ENCODE peak calls at places on chromosome 10, in eight cellular contexts. B, V, Z, P, T, A, R and H are unnamed samples.

GRCh38 chr10:49281461-49281860 is 17.5 kb upstream of the C10orf71 start:
- DNase-seq in A (no peak), P (no peak), Z (no peak), T (no peak), B (no peak), R (no peak), V (no peak), H (no peak)

GRCh38 chr10:103599907-103600306 is 106.4 kb downstream of the NEURL1 start:
- DNase-seq in A (no peak), P (no peak), R (no peak), T (no peak), V (no peak), Z (no peak), B (no peak), H (no peak)

GRCh38 chr10:132113766-132114365 is 48.1 kb downstream of the JAKMIP3 start:
- DNase-seq in V (no peak), A (no peak), R (no peak), B (no peak), Z (no peak), T (peak; percentile 28), P (no peak), H (peak; percentile 25)

GRCh38 chr10:37965006-37965405 is 11.4 kb downstream of the ZNF25 start:
- DNase-seq in B (no peak), A (no peak), P (no peak), V (no peak), R (no peak), Z (no peak), T (no peak), H (no peak)

GRCh38 chr10:58477122-58477521 is 35.5 kb upstream of the BICC1 start:
- DNase-seq in T (peak; percentile 68), A (no peak), Z (no peak), B (no peak), V (no peak), P (no peak), R (no peak), H (peak; percentile 45)

GRCh38 chr10:91909178-91909677 is at the start of gene FGFBP3:
- DNase-seq in P (no peak), A (no peak), B (no peak), T (no peak), Z (peak; percentile 37), V (no peak), R (no peak), H (no peak)

GRCh38 chr10:61588770-61589211 is 73.9 kb upstream of the CABCOCO1 start:
- DNase-seq in A (no peak), Z (no peak), P (no peak), R (no peak), T (no peak), B (peak; percentile 33), V (no peak), H (no peak)

GRCh38 chr10:14821635-14822375 is 16.0 kb downstream of the CDNF start:
- DNase-seq in P (no peak), R (no peak), A (no peak), B (no peak), V (no peak), Z (no peak), T (no peak), H (no peak)

GRCh38 chr10:49751216-49751615 is 10.9 kb downstream of the OGDHL start:
- DNase-seq in A (no peak), R (no peak), P (no peak), T (no peak), B (no peak), V (no peak), Z (no peak), H (no peak)

GRCh38 chr10:70880077-70880534 is 8.3 kb downstream of the PCBD1 start:
- DNase-seq in T (peak; percentile 77), Z (peak; percentile 88), A (peak; percentile 71), P (peak; percentile 86), V (peak; percentile 65), B (peak; percentile 82), R (no peak), H (peak; percentile 62)

GRCh38 chr10:43196131-43196980 is 58.1 kb downstream of the CSGALNACT2 start:
- DNase-seq in P (no peak), R (no peak), Z (no peak), A (no peak), V (no peak), T (no peak), B (no peak), H (no peak)

GRCh38 chr10:27088263-27089044 is 11.8 kb downstream of the ANKRD26 start:
- DNase-seq in R (no peak), A (no peak), B (no peak), P (no peak), V (no peak), T (no peak), Z (no peak), H (no peak)

GRCh38 chr10:51892965-51893658 is 193.7 kb upstream of the CSTF2T start:
- DNase-seq in R (no peak), T (no peak), Z (peak; percentile 5), B (peak; percentile 18), P (no peak), V (peak; percentile 48), A (no peak), H (no peak)

GRCh38 chr10:36489928-36490279 is 635.5 kb upstream of the ANKRD30A start:
- DNase-seq in T (no peak), B (no peak), Z (no peak), V (no peak), P (no peak), A (no peak), R (no peak), H (no peak)

GRCh38 chr10:44293842-44294241 is 91.1 kb downstream of the CXCL12 start:
- DNase-seq in P (peak; percentile 81), R (no peak), V (no peak), A (no peak), T (peak; percentile 77), B (no peak), Z (no peak), H (peak; percentile 60)

GRCh38 chr10:129766611-129767550 is 197.2 kb downstream of the EBF3 start:
- DNase-seq in P (no peak), A (no peak), Z (no peak), R (no peak), B (no peak), T (peak; percentile 15), V (no peak), H (no peak)

GRCh38 chr10:95482501-95483248 is 78.5 kb downstream of the SORBS1 start:
- DNase-seq in T (no peak), A (no peak), P (no peak), V (no peak), Z (no peak), R (no peak), B (no peak), H (no peak)

GRCh38 chr10:94493463-94493862 is 52.1 kb upstream of the HELLS start:
- DNase-seq in T (no peak), P (no peak), Z (no peak), V (no peak), A (no peak), R (no peak), B (no peak), H (no peak)

GRCh38 chr10:74145133-74145532 is 5.5 kb downstream of the AP3M1 start:
- DNase-seq in P (no peak), V (no peak), T (no peak), Z (no peak), A (no peak), R (peak; percentile 35), B (peak; percentile 97), H (no peak)

DNA sequence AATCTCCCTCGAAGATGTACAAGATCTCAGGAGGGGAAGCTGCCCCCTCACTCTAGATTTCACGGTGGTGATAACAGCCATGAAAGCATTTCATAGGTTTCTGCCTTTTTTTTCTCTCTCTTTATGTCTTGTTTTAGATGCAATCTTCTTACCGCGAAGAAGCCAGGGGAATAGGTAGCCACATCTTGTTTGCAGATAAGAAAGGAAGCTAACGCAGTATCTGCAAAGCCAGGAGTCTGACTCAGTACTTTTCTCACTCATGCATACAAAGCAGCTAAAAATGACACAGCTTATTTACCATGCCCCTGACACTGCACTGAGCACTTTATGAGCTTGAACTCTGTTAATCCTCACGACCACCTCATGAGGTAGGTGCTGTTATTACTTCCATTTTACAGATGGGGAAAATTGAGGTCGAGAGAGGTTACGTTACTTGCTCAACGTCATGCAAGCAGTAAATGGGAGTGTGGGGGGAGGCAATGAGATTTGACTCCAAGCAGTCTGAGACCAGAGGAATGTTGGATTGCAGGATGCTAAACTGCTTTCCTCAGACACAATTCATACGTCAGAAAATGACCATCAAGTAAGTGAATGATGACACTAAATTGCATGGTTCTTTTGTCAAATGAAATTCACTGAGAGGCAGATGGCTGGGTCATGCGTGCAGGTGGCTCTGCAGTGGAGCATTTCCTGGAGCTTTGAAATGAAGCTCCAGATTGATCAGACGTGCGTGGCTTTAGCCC is 3.2 kb downstream of the MAP3K8 start:
- DNase-seq in T (no peak), P (peak; percentile 25), V (no peak), A (no peak), B (peak; percentile 59), R (no peak), Z (peak; percentile 46), H (no peak)
- H3K27me3 ChIP-seq in T (no peaks in the 10 kb centered on the region), P (no peaks in the 10 kb centered on the region), V (no peaks in the 10 kb centered on the region), A (no peaks in the 10 kb centered on the region), B (no peaks in the 10 kb centered on the region), R (no peaks in the 10 kb centered on the region), Z (no peaks in the 10 kb centered on the region), H (no peaks in the 10 kb centered on the region)

GRCh38 chr10:110170142-110170887 is 37.1 kb upstream of the MXI1 start:
- DNase-seq in P (peak; percentile 28), T (peak; percentile 70), Z (no peak), R (no peak), B (no peak), V (no peak), A (no peak), H (no peak)
- H3K27me3 ChIP-seq in P (peaks cover 5% of the 10 kb centered on the region), T (peaks cover 41% of the 10 kb centered on the region), Z (no peaks in the 10 kb centered on the region), R (peaks cover 16% of the 10 kb centered on the region), B (peaks cover 32% of the 10 kb centered on the region), V (peaks cover 36% of the 10 kb centered on the region), A (no peaks in the 10 kb centered on the region), H (peaks cover 37% of the 10 kb centered on the region)

GRCh38 chr10:114404171-114405010 is at the start of gene AFAP1L2:
- DNase-seq in T (peak; percentile 48), Z (peak; percentile 76), P (no peak), B (no peak), V (no peak), R (no peak), A (peak; percentile 36), H (peak; percentile 50)
- H3K27me3 ChIP-seq in T (peaks cover 39% of the 10 kb centered on the region), Z (no peaks in the 10 kb centered on the region), P (no peaks in the 10 kb centered on the region), B (peaks cover 62% of the 10 kb centered on the region), V (peaks cover 30% of the 10 kb centered on the region), R (no peaks in the 10 kb centered on the region), A (no peaks in the 10 kb centered on the region), H (peaks cover 57% of the 10 kb centered on the region)

GRCh38 chr10:125225051-125225450 is 64.7 kb upstream of the CTBP2 start:
- DNase-seq in V (no peak), T (no peak), Z (peak; percentile 67), B (no peak), A (no peak), R (no peak), P (no peak), H (no peak)
- H3K27me3 ChIP-seq in V (no peaks in the 10 kb centered on the region), T (no peaks in the 10 kb centered on the region), Z (no peaks in the 10 kb centered on the region), B (no peaks in the 10 kb centered on the region), A (no peaks in the 10 kb centered on the region), R (no peaks in the 10 kb centered on the region), P (no peaks in the 10 kb centered on the region), H (peaks cover 30% of the 10 kb centered on the region)